ENCODE peak calls at places on chromosomes 13 and 19, in four cellular contexts. P is CD8-positive, alpha-beta T cell; I is uterus; Y is cardiac muscle cell. K is an unnamed sample. For H3K36me3, the result is how much of the 10 kb centered on the place peaks cover.

GRCh38 chr13:111610077-111610476 is 289.6 kb downstream of the TEX29 start:
- DNase-seq in Y (no peak), P (no peak), I (no peak), K (no peak)

GRCh38 chr19:35712910-35713845 is 4.6 kb upstream of the KMT2B start:
- DNase-seq in I (no peak), P (peak), Y (no peak), K (no peak)

GRCh38 chr13:39419866-39420265 is 183.1 kb downstream of the LHFPL6 start:
- DNase-seq in Y (no peak), I (no peak), P (no peak), K (no peak)

GRCh38 chr13:67619987-67620386 is 389.9 kb upstream of the PCDH9 start:
- DNase-seq in P (no peak), I (no peak), Y (no peak), K (no peak)

GRCh38 chr19:5621311-5621944 is 1.1 kb downstream of the SAFB2 start:
- DNase-seq in Y (peak), P (no peak), I (peak), K (no peak)

GRCh38 chr19:17576758-17577532 is 21.5 kb downstream of the COLGALT1 start:
- DNase-seq in Y (peak), P (no peak), I (peak), K (peak)

GRCh38 chr19:43841990-43842389 is 14.9 kb downstream of the ZNF283 start:
- DNase-seq in Y (no peak), P (no peak), I (no peak), K (no peak)

GRCh38 chr13:57629391-57629804 is 2.1 kb upstream of the PCDH17 start:
- DNase-seq in P (no peak), Y (peak), I (no peak), K (no peak)

GRCh38 chr19:14700711-14701110 is 10.9 kb downstream of the ZNF333 start:
- DNase-seq in I (no peak), Y (no peak), P (no peak), K (no peak)

GRCh38 chr19:14699641-14700040 is 9.8 kb downstream of the ZNF333 start:
- DNase-seq in P (no peak), I (no peak), Y (no peak), K (no peak)

GRCh38 chr19:14703833-14704232 is 14.0 kb downstream of the ZNF333 start:
- DNase-seq in I (no peak), Y (no peak), P (no peak), K (no peak)

DNA sequence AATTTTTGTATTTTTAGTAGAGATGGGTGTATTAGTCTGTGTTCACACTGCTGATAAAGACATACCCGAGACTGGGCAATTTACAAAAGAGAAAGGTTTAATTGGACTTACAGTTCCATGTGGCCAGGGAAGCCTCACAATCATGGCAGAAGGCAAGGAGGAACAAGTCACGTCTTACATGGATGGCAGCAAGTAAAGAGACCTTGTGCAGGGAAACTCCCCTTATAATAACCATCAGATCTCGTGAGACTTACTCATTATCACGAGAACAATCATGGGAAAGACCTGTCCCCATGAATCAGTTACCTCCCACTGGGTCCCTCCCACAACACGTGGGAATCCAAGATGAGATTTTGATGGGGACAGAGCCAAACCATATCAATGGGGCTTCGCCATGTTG is 14.6 kb downstream of the ZNF333 start:
- DNase-seq in I (no peak), Y (no peak), P (no peak), K (no peak)
- H3K36me3 ChIP-seq in I (under half), Y (under half), P (half or more), K (under half)

GRCh38 chr19:16141043-16141442 is 2.4 kb upstream of the HSH2D start:
- DNase-seq in Y (no peak), P (no peak), I (no peak), K (no peak)
- TF ChIP-seq CTCF in Y (no peak), P (no peak), I (no peak), K (no peak)

GRCh38 chr19:45037393-45038169 is 1.3 kb upstream of the CLASRP start:
- DNase-seq in P (no peak), Y (no peak), I (no peak), K (no peak)

GRCh38 chr19:45035755-45036154 is 3.1 kb upstream of the CLASRP start:
- DNase-seq in I (no peak), P (no peak), Y (no peak), K (no peak)

GRCh38 chr19:45027371-45027770 is 11.5 kb upstream of the CLASRP start:
- DNase-seq in Y (no peak), I (no peak), P (no peak), K (no peak)

GRCh38 chr19:45030825-45031224 is 8.0 kb upstream of the CLASRP start:
- DNase-seq in Y (no peak), I (no peak), P (no peak), K (no peak)

GRCh38 chr19:45032421-45032820 is 6.4 kb upstream of the CLASRP start:
- DNase-seq in I (no peak), Y (no peak), P (no peak), K (no peak)
- H3K36me3 ChIP-seq in I (under half), Y (under half), P (under half), K (under half)

GRCh38 chr13:37769078-37769477 is 100.5 kb downstream of the TRPC4 start:
- DNase-seq in P (no peak), I (no peak), Y (no peak), K (no peak)
- TF ChIP-seq CTCF in P (no peak), I (no peak), Y (peak), K (no peak)

K was measured in Caco-2.